ENCODE peak calls at places on chromosomes 7 and 10, in seven cellular contexts. One of them, this sample, is unnamed.

GRCh38 chr10:70586348-70586930 is 16.1 kb downstream of the PRF1 start:
- DNase-seq in keratinocyte: no peak
- DNase-seq in right cardiac atrium: no peak
- DNase-seq in neural progenitor cell: no peak
- DNase-seq in posterior cingulate gyrus: no peak
- DNase-seq in stimulated activated CD8-positive, alpha-beta memory T cell treated with anti-CD3 and anti-CD28 coated beads, Interleukin-15, amount 100 ng/mL, for 4 hours: no peak
- DNase-seq in HT1080: no peak
- DNase-seq in this sample: no peak

GRCh38 chr10:3977761-3978160 is 192.8 kb upstream of the KLF6 start:
- DNase-seq in neural progenitor cell: no peak
- DNase-seq in HT1080: peak; percentile 34
- DNase-seq in stimulated activated CD8-positive, alpha-beta memory T cell treated with anti-CD3 and anti-CD28 coated beads, Interleukin-15, amount 100 ng/mL, for 4 hours: no peak
- DNase-seq in right cardiac atrium: no peak
- DNase-seq in keratinocyte: no peak
- DNase-seq in posterior cingulate gyrus: no peak
- DNase-seq in this sample: no peak

GRCh38 chr7:130189281-130189782 is 15.9 kb downstream of the TMEM209 start:
- DNase-seq in right cardiac atrium: no peak
- DNase-seq in posterior cingulate gyrus: no peak
- DNase-seq in neural progenitor cell: no peak
- DNase-seq in keratinocyte: no peak
- DNase-seq in HT1080: peak; percentile 13
- DNase-seq in stimulated activated CD8-positive, alpha-beta memory T cell treated with anti-CD3 and anti-CD28 coated beads, Interleukin-15, amount 100 ng/mL, for 4 hours: no peak
- DNase-seq in this sample: no peak

GRCh38 chr7:23594879-23595604 is 2.1 kb upstream of the CCDC126 start:
- DNase-seq in neural progenitor cell: no peak
- DNase-seq in right cardiac atrium: no peak
- DNase-seq in posterior cingulate gyrus: no peak
- DNase-seq in HT1080: peak; percentile 46
- DNase-seq in stimulated activated CD8-positive, alpha-beta memory T cell treated with anti-CD3 and anti-CD28 coated beads, Interleukin-15, amount 100 ng/mL, for 4 hours: no peak
- DNase-seq in keratinocyte: no peak
- DNase-seq in this sample: no peak

GRCh38 chr10:108060246-108060645 is 895.7 kb upstream of the SORCS1 start:
- DNase-seq in HT1080: peak; percentile 62
- DNase-seq in posterior cingulate gyrus: no peak
- DNase-seq in neural progenitor cell: peak; percentile 49
- DNase-seq in stimulated activated CD8-positive, alpha-beta memory T cell treated with anti-CD3 and anti-CD28 coated beads, Interleukin-15, amount 100 ng/mL, for 4 hours: no peak
- DNase-seq in right cardiac atrium: no peak
- DNase-seq in keratinocyte: no peak
- DNase-seq in this sample: no peak

GRCh38 chr7:39294022-39294421 is 272.2 kb upstream of the YAE1 start:
- DNase-seq in neural progenitor cell: no peak
- DNase-seq in posterior cingulate gyrus: no peak
- DNase-seq in right cardiac atrium: no peak
- DNase-seq in stimulated activated CD8-positive, alpha-beta memory T cell treated with anti-CD3 and anti-CD28 coated beads, Interleukin-15, amount 100 ng/mL, for 4 hours: no peak
- DNase-seq in keratinocyte: no peak
- DNase-seq in HT1080: no peak
- DNase-seq in this sample: no peak

GRCh38 chr7:151313857-151314256 is 27.8 kb upstream of the NUB1 start:
- DNase-seq in keratinocyte: no peak
- DNase-seq in stimulated activated CD8-positive, alpha-beta memory T cell treated with anti-CD3 and anti-CD28 coated beads, Interleukin-15, amount 100 ng/mL, for 4 hours: no peak
- DNase-seq in neural progenitor cell: no peak
- DNase-seq in right cardiac atrium: peak; percentile 86
- DNase-seq in HT1080: peak; percentile 19
- DNase-seq in posterior cingulate gyrus: peak; percentile 52
- DNase-seq in this sample: peak; percentile 33

GRCh38 chr10:3277566-3277965 is 105.0 kb upstream of the PITRM1 start:
- DNase-seq in posterior cingulate gyrus: no peak
- DNase-seq in right cardiac atrium: no peak
- DNase-seq in keratinocyte: no peak
- DNase-seq in stimulated activated CD8-positive, alpha-beta memory T cell treated with anti-CD3 and anti-CD28 coated beads, Interleukin-15, amount 100 ng/mL, for 4 hours: no peak
- DNase-seq in neural progenitor cell: no peak
- DNase-seq in HT1080: no peak
- DNase-seq in this sample: no peak

GRCh38 chr10:46235705-46236536 is 50.9 kb upstream of the ANTXRL start:
- DNase-seq in right cardiac atrium: no peak
- DNase-seq in keratinocyte: no peak
- DNase-seq in HT1080: no peak
- DNase-seq in neural progenitor cell: no peak
- DNase-seq in stimulated activated CD8-positive, alpha-beta memory T cell treated with anti-CD3 and anti-CD28 coated beads, Interleukin-15, amount 100 ng/mL, for 4 hours: no peak
- DNase-seq in posterior cingulate gyrus: peak; percentile 20
- DNase-seq in this sample: no peak

GRCh38 chr7:77321300-77321699 is 94.8 kb downstream of the GSAP start:
- DNase-seq in right cardiac atrium: no peak
- DNase-seq in neural progenitor cell: no peak
- DNase-seq in stimulated activated CD8-positive, alpha-beta memory T cell treated with anti-CD3 and anti-CD28 coated beads, Interleukin-15, amount 100 ng/mL, for 4 hours: no peak
- DNase-seq in keratinocyte: no peak
- DNase-seq in posterior cingulate gyrus: no peak
- DNase-seq in HT1080: no peak
- DNase-seq in this sample: no peak

GRCh38 chr7:28217161-28217560 is 36.6 kb upstream of the JAZF1 start:
- DNase-seq in stimulated activated CD8-positive, alpha-beta memory T cell treated with anti-CD3 and anti-CD28 coated beads, Interleukin-15, amount 100 ng/mL, for 4 hours: no peak
- DNase-seq in neural progenitor cell: peak; percentile 49
- DNase-seq in HT1080: no peak
- DNase-seq in keratinocyte: no peak
- DNase-seq in right cardiac atrium: no peak
- DNase-seq in posterior cingulate gyrus: no peak
- DNase-seq in this sample: no peak

GRCh38 chr7:5711419-5711818 is 70.0 kb downstream of the RNF216 start:
- DNase-seq in keratinocyte: no peak
- DNase-seq in posterior cingulate gyrus: no peak
- DNase-seq in neural progenitor cell: no peak
- DNase-seq in right cardiac atrium: no peak
- DNase-seq in stimulated activated CD8-positive, alpha-beta memory T cell treated with anti-CD3 and anti-CD28 coated beads, Interleukin-15, amount 100 ng/mL, for 4 hours: no peak
- DNase-seq in HT1080: no peak
- DNase-seq in this sample: no peak

GRCh38 chr10:97889461-97890265 is 40.0 kb downstream of the GOLGA7B start:
- DNase-seq in stimulated activated CD8-positive, alpha-beta memory T cell treated with anti-CD3 and anti-CD28 coated beads, Interleukin-15, amount 100 ng/mL, for 4 hours: no peak
- DNase-seq in posterior cingulate gyrus: no peak
- DNase-seq in keratinocyte: peak; percentile 100
- DNase-seq in neural progenitor cell: no peak
- DNase-seq in HT1080: peak; percentile 87
- DNase-seq in right cardiac atrium: no peak
- DNase-seq in this sample: no peak

GRCh38 chr7:35801392-35802101 is 690 bp downstream of the SEPTIN7 start:
- DNase-seq in HT1080: peak; percentile 53
- DNase-seq in keratinocyte: no peak
- DNase-seq in neural progenitor cell: peak; percentile 80
- DNase-seq in posterior cingulate gyrus: peak; percentile 72
- DNase-seq in stimulated activated CD8-positive, alpha-beta memory T cell treated with anti-CD3 and anti-CD28 coated beads, Interleukin-15, amount 100 ng/mL, for 4 hours: peak; percentile 54
- DNase-seq in right cardiac atrium: peak; percentile 89
- DNase-seq in this sample: peak; percentile 84

GRCh38 chr7:143892527-143893300 is 9.3 kb downstream of the TCAF1 start:
- DNase-seq in stimulated activated CD8-positive, alpha-beta memory T cell treated with anti-CD3 and anti-CD28 coated beads, Interleukin-15, amount 100 ng/mL, for 4 hours: no peak
- DNase-seq in posterior cingulate gyrus: no peak
- DNase-seq in keratinocyte: no peak
- DNase-seq in HT1080: peak; percentile 36
- DNase-seq in neural progenitor cell: peak; percentile 66
- DNase-seq in right cardiac atrium: no peak
- DNase-seq in this sample: no peak

GRCh38 chr7:138475377-138475776 is 15.3 kb downstream of the TRIM24 start:
- DNase-seq in right cardiac atrium: no peak
- DNase-seq in stimulated activated CD8-positive, alpha-beta memory T cell treated with anti-CD3 and anti-CD28 coated beads, Interleukin-15, amount 100 ng/mL, for 4 hours: no peak
- DNase-seq in neural progenitor cell: no peak
- DNase-seq in keratinocyte: no peak
- DNase-seq in posterior cingulate gyrus: no peak
- DNase-seq in HT1080: no peak
- DNase-seq in this sample: no peak

This sample was measured in dorsolateral prefrontal cortex.